ENCODE peak calls at places on chromosomes 11 and 22, in four cellular contexts. One of them, this sample, is unnamed.

GRCh38 chr11:117316197-117316961 is at the start of gene BACE1:
- DNase-seq in neural progenitor cell: peak; percentile 96
- DNase-seq in transverse colon: peak; percentile 68
- DNase-seq in GM20000: peak; percentile 54
- DNase-seq in this sample: peak; percentile 65

GRCh38 chr11:58958500-58958899 is 19.2 kb downstream of the GLYATL1 start:
- DNase-seq in neural progenitor cell: peak; percentile 49
- DNase-seq in transverse colon: peak; percentile 67
- DNase-seq in GM20000: peak; percentile 60
- DNase-seq in this sample: peak; percentile 58

GRCh38 chr11:23789938-23790371 is 706.9 kb upstream of the LUZP2 start:
- DNase-seq in neural progenitor cell: no peak
- DNase-seq in transverse colon: peak; percentile 40
- DNase-seq in GM20000: no peak
- DNase-seq in this sample: no peak

GRCh38 chr22:40764743-40765441 is 54.3 kb downstream of the SLC25A17 start:
- DNase-seq in neural progenitor cell: no peak
- DNase-seq in transverse colon: no peak
- DNase-seq in GM20000: peak; percentile 67
- DNase-seq in this sample: peak; percentile 78

GRCh38 chr22:25403284-25403606 is 161.2 kb upstream of the GRK3 start:
- DNase-seq in neural progenitor cell: no peak
- DNase-seq in transverse colon: no peak
- DNase-seq in GM20000: no peak
- DNase-seq in this sample: peak; percentile 7

GRCh38 chr22:23522642-23523251 is 57.3 kb downstream of the IGLL1 start:
- DNase-seq in neural progenitor cell: peak; percentile 42
- DNase-seq in transverse colon: no peak
- DNase-seq in GM20000: no peak
- DNase-seq in this sample: no peak

GRCh38 chr11:120205596-120206161 is 5.2 kb upstream of the OAF start:
- DNase-seq in neural progenitor cell: no peak
- DNase-seq in transverse colon: no peak
- DNase-seq in GM20000: no peak
- DNase-seq in this sample: no peak

GRCh38 chr22:39690901-39691620 is 120.5 kb downstream of the CACNA1I start:
- DNase-seq in neural progenitor cell: peak; percentile 89
- DNase-seq in transverse colon: no peak
- DNase-seq in GM20000: no peak
- DNase-seq in this sample: no peak

GRCh38 chr11:61537326-61537725 is 28.8 kb downstream of the LRRC10B start:
- DNase-seq in neural progenitor cell: no peak
- DNase-seq in transverse colon: no peak
- DNase-seq in GM20000: no peak
- DNase-seq in this sample: no peak

GRCh38 chr22:33726294-33726711 is 194.0 kb downstream of the LARGE1 start:
- DNase-seq in neural progenitor cell: no peak
- DNase-seq in transverse colon: no peak
- DNase-seq in GM20000: no peak
- DNase-seq in this sample: no peak

GRCh38 chr11:14882196-14882595 is 9.8 kb downstream of the CYP2R1 start:
- DNase-seq in neural progenitor cell: no peak
- DNase-seq in transverse colon: no peak
- DNase-seq in GM20000: no peak
- DNase-seq in this sample: no peak

GRCh38 chr22:32106930-32107329 is 52.2 kb downstream of the C22orf42 start:
- DNase-seq in neural progenitor cell: peak; percentile 69
- DNase-seq in transverse colon: no peak
- DNase-seq in GM20000: peak; percentile 25
- DNase-seq in this sample: no peak

GRCh38 chr22:33326540-33327295 is 268.5 kb upstream of the SYN3 start:
- DNase-seq in neural progenitor cell: no peak
- DNase-seq in transverse colon: no peak
- DNase-seq in GM20000: no peak
- DNase-seq in this sample: no peak

GRCh38 chr22:46828323-46829139 is 66.1 kb downstream of the TBC1D22A start:
- DNase-seq in neural progenitor cell: no peak
- DNase-seq in transverse colon: no peak
- DNase-seq in GM20000: no peak
- DNase-seq in this sample: no peak

GRCh38 chr11:36953986-36954385 is 355.9 kb upstream of the RAG2 start:
- DNase-seq in neural progenitor cell: no peak
- DNase-seq in transverse colon: no peak
- DNase-seq in GM20000: no peak
- DNase-seq in this sample: no peak

GRCh38 chr11:17988465-17988864 is 24.4 kb downstream of the SERGEF start:
- DNase-seq in neural progenitor cell: no peak
- DNase-seq in transverse colon: no peak
- DNase-seq in GM20000: no peak
- DNase-seq in this sample: no peak

GRCh38 chr11:560305-561147 is at the start of the genes LMNTD2 and RASSF7:
- DNase-seq in neural progenitor cell: peak; percentile 98
- DNase-seq in transverse colon: peak; percentile 95
- DNase-seq in GM20000: peak; percentile 100
- DNase-seq in this sample: peak; percentile 100

GRCh38 chr11:13963169-13963948 is 836 bp downstream of the SPON1 start:
- DNase-seq in neural progenitor cell: peak; percentile 66
- DNase-seq in transverse colon: peak; percentile 31
- DNase-seq in GM20000: peak; percentile 42
- DNase-seq in this sample: peak; percentile 39

DNA sequence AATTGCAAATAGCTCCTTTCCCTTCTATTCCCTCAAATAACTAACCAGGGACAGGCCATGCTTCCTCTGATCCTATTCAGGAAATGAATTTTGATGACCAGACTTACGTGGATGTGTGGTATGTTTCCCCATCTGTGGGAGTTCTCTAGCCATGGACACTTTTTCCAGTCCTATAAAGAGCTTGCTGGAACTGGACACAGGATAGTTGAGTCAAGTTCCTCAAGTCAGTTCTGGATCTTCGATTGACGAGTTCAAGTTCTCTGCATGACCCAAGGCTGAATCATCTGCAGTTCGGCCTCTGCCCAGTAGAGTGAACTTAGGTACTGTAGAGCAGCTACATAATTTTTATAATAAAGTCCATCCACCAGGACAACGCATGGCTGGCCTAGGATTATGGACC is 52.7 kb upstream of the CCND1 start:
- DNase-seq in neural progenitor cell: no peak
- DNase-seq in transverse colon: no peak
- DNase-seq in GM20000: no peak
- DNase-seq in this sample: no peak
- TF ChIP-seq CTCF in neural progenitor cell: no peak
- TF ChIP-seq CTCF in transverse colon: no peak
- TF ChIP-seq CTCF in GM20000: no peak
- TF ChIP-seq CTCF in this sample: no peak

DNA sequence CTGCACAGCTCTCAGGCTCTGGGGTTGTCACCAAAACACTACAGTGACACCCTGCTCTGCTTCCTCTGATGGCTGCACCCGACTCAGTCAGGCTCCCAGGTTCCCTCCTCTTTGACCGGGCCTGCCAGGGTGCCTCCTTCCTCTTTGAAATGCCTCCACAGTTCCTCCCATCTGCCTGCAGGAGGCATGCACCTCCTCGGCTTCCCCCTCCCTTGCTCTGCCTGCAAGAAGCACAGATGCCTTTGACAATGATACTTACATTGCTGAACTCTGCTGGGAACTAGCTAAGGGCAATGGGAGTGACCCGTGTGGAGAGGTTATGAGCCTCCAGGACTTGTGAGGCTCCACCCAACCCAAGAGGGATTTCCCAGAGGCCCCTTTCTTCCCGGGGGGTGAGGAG is 674.1 kb downstream of the OPCML start:
- DNase-seq in neural progenitor cell: peak; percentile 37
- DNase-seq in transverse colon: no peak
- DNase-seq in GM20000: no peak
- DNase-seq in this sample: no peak
- TF ChIP-seq CTCF in neural progenitor cell: peak; percentile 29
- TF ChIP-seq CTCF in transverse colon: no peak
- TF ChIP-seq CTCF in GM20000: no peak
- TF ChIP-seq CTCF in this sample: no peak

DNA sequence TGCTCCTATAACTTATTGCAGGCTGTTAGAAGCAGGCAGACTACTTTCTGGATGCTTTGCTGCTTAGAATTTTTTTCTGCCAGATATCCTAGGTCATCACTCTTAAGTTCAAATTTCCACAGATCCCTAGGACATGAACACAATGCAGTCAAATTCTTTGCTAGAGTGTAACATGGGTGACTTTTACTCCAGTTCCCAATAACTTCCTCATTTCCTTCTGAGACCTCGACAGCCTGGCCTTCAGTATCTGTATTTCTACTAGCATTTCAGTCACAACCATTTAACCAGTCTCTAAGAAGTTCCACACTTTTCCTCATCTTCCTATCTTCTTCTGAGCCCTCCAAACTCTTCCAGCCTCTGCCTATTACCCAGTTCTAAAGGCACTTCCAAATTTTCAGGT is 60.4 kb upstream of the ZBED5 start:
- DNase-seq in neural progenitor cell: no peak
- DNase-seq in transverse colon: no peak
- DNase-seq in GM20000: no peak
- DNase-seq in this sample: no peak
- TF ChIP-seq CTCF in neural progenitor cell: no peak
- TF ChIP-seq CTCF in transverse colon: no peak
- TF ChIP-seq CTCF in GM20000: no peak
- TF ChIP-seq CTCF in this sample: no peak

GRCh38 chr11:108121274-108122155 is at the start of gene ACAT1:
- DNase-seq in neural progenitor cell: peak; percentile 95
- DNase-seq in transverse colon: peak; percentile 99
- DNase-seq in GM20000: peak; percentile 93
- DNase-seq in this sample: peak; percentile 94
- TF ChIP-seq CTCF in neural progenitor cell: peak; percentile 36
- TF ChIP-seq CTCF in transverse colon: peak; percentile 42
- TF ChIP-seq CTCF in GM20000: no peak
- TF ChIP-seq CTCF in this sample: no peak

GRCh38 chr11:8685306-8685705 is 2.7 kb downstream of the RPL27A start:
- DNase-seq in neural progenitor cell: no peak
- DNase-seq in transverse colon: no peak
- DNase-seq in GM20000: no peak
- DNase-seq in this sample: no peak

GRCh38 chr11:8684600-8685290 is 2.2 kb downstream of the RPL27A start:
- DNase-seq in neural progenitor cell: no peak
- DNase-seq in transverse colon: no peak
- DNase-seq in GM20000: no peak
- DNase-seq in this sample: no peak

GRCh38 chr11:8681837-8682218 is 637 bp downstream of the TRIM66 start:
- DNase-seq in neural progenitor cell: no peak
- DNase-seq in transverse colon: no peak
- DNase-seq in GM20000: no peak
- DNase-seq in this sample: no peak

GRCh38 chr11:8683115-8683807 is 669 bp downstream of the RPL27A start:
- DNase-seq in neural progenitor cell: peak; percentile 45
- DNase-seq in transverse colon: no peak
- DNase-seq in GM20000: no peak
- DNase-seq in this sample: no peak

DNA sequence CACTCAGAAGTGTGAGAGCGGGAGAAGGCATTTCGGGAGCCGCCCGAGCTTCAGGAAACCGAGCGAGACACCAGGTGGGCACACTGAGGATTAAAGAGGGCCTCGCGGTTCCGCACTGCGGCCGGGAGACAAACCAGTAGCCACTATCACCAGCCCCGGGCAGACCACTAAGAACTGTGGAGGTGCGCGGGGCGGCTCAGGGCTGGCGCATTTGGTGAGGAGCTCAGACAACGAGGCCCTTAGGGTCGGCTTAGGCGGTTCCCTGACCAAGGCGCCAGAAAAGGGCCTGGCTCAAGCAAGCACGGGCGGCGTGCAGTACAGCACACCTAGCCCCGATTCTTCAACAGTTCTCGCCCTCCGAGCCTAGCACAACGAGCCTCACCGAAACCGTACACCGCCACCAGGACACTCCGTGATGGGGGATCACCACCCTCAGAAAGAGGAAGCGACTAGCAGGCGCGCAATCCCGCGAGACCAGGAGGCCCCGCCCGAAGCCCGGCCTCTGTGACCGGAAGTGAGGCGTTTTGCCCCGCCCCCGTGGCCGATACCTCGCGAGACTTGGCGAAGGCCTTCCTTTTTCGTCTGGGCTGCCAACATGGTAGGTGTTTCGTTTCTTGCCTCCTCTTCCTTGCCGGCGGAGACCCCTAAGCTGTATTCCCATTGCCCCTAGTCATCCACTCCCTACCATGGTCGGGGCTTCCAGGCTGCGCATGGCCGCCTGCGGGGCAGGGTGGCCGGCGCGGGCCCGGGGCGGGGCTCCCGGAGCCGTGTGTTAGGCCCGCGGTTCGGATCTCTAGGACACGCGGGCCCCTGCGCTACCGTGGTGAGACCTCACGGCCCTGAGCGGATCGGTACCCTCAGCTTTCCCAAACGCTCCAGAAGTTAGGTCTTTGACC is at the start of the genes RPL27A and TRIM66:
- DNase-seq in neural progenitor cell: peak; percentile 98
- DNase-seq in transverse colon: peak; percentile 99
- DNase-seq in GM20000: peak; percentile 92
- DNase-seq in this sample: peak; percentile 95
- TF ChIP-seq CTCF in neural progenitor cell: no peak
- TF ChIP-seq CTCF in transverse colon: no peak
- TF ChIP-seq CTCF in GM20000: no peak
- TF ChIP-seq CTCF in this sample: no peak

GRCh38 chr11:62791501-62792192 is at the start of gene TMEM223:
- DNase-seq in neural progenitor cell: peak; percentile 90
- DNase-seq in transverse colon: peak; percentile 93
- DNase-seq in GM20000: peak; percentile 92
- DNase-seq in this sample: peak; percentile 93
- TF ChIP-seq CTCF in neural progenitor cell: peak; percentile 24
- TF ChIP-seq CTCF in transverse colon: peak; percentile 30
- TF ChIP-seq CTCF in GM20000: no peak
- TF ChIP-seq CTCF in this sample: no peak

GRCh38 chr11:9573775-9574555 is 495 bp downstream of the WEE1 start:
- DNase-seq in neural progenitor cell: peak; percentile 55
- DNase-seq in transverse colon: peak; percentile 32
- DNase-seq in GM20000: peak; percentile 61
- DNase-seq in this sample: peak; percentile 39

GRCh38 chr11:9574556-9574805 is 1.0 kb downstream of the WEE1 start:
- DNase-seq in neural progenitor cell: peak; percentile 67
- DNase-seq in transverse colon: peak; percentile 35
- DNase-seq in GM20000: no peak
- DNase-seq in this sample: peak; percentile 34

GRCh38 chr11:9574806-9575530 is 1.5 kb downstream of the WEE1 start:
- DNase-seq in neural progenitor cell: peak; percentile 78
- DNase-seq in transverse colon: peak; percentile 74
- DNase-seq in GM20000: peak; percentile 32
- DNase-seq in this sample: peak; percentile 24

GRCh38 chr11:9577032-9577431 is 3.6 kb downstream of the WEE1 start:
- DNase-seq in neural progenitor cell: no peak
- DNase-seq in transverse colon: no peak
- DNase-seq in GM20000: no peak
- DNase-seq in this sample: no peak

GRCh38 chr11:9575531-9576240 is 2.2 kb downstream of the WEE1 start:
- DNase-seq in neural progenitor cell: no peak
- DNase-seq in transverse colon: no peak
- DNase-seq in GM20000: no peak
- DNase-seq in this sample: no peak
- TF ChIP-seq CTCF in neural progenitor cell: no peak
- TF ChIP-seq CTCF in transverse colon: no peak
- TF ChIP-seq CTCF in GM20000: no peak
- TF ChIP-seq CTCF in this sample: no peak